ENCODE peak calls at places on chromosomes 4 and X, in seven cellular contexts. L is stimulated activated CD4-positive, alpha-beta T cell treated with anti-CD3 and anti-CD28 coated beads, Interleukin-12 subunit alpha, Interleukin-12 subunit beta, amount 100 ng/mL, for 24 hours; A is ACHN; E is cortex of kidney; O is activated CD8-positive, alpha-beta memory T cell treated with anti-CD3 and anti-CD28 coated beads, Interleukin-2, amount 10 ng/mL, durations not matched to agents 7 days and 5 days; Y is left lobe of liver; Q is posterior cingulate gyrus. B is an unnamed sample.

GRCh38 chr4:79042079-79042674 is 102.9 kb upstream of the PAQR3 start:
- DNase-seq in O (no peak), Q (no peak), A (peak; percentile 38), E (no peak), Y (no peak), L (no peak), B (no peak)

GRCh38 chr4:165364452-165365080 is 14.2 kb upstream of the CPE start:
- DNase-seq in L (no peak), A (no peak), Y (no peak), O (no peak), E (no peak), Q (no peak), B (no peak)

GRCh38 chr4:11769425-11769824 is 340.7 kb upstream of the HS3ST1 start:
- DNase-seq in A (no peak), Q (no peak), O (no peak), L (no peak), E (no peak), Y (no peak), B (no peak)

GRCh38 chrX:104972737-104973136 is 247.8 kb downstream of the TEX13A start:
- DNase-seq in A (no peak), O (no peak), E (no peak), Q (no peak), Y (no peak), L (no peak), B (no peak)

GRCh38 chrX:8484360-8484759 is 19.7 kb downstream of the VCX3B start:
- DNase-seq in Q (no peak), O (no peak), L (no peak), A (no peak), E (no peak), Y (no peak), B (no peak)

GRCh38 chr4:76811604-76812412 is 86.1 kb downstream of the SOWAHB start:
- DNase-seq in A (no peak), Q (no peak), O (no peak), E (no peak), Y (no peak), L (no peak), B (no peak)

GRCh38 chr4:105990933-105991332 is 95.7 kb downstream of the NPNT start:
- DNase-seq in O (no peak), L (no peak), E (no peak), Q (peak; percentile 86), A (peak; percentile 27), Y (peak; percentile 50), B (no peak)

GRCh38 chr4:38803833-38804653 is 548 bp downstream of the TLR1 start:
- DNase-seq in Q (no peak), A (no peak), O (no peak), L (peak; percentile 14), Y (no peak), E (no peak), B (no peak)

GRCh38 chr4:107818301-107818910 is 6.3 kb upstream of the SGMS2 start:
- DNase-seq in Q (no peak), O (no peak), L (no peak), A (no peak), Y (no peak), E (no peak), B (no peak)

GRCh38 chr4:106583567-106583966 is 215.0 kb upstream of the GIMD1 start:
- DNase-seq in O (no peak), E (no peak), Y (no peak), A (peak; percentile 58), L (no peak), Q (no peak), B (no peak)

GRCh38 chr4:48968814-48969213 is 17.3 kb upstream of the CWH43 start:
- DNase-seq in Y (no peak), E (no peak), L (no peak), O (no peak), A (no peak), Q (no peak), B (no peak)

GRCh38 chr4:153045111-153045982 is 109.2 kb downstream of the FHDC1 start:
- DNase-seq in Q (no peak), Y (no peak), E (no peak), O (no peak), L (no peak), A (no peak), B (no peak)

GRCh38 chr4:65623509-65623908 is 46.8 kb downstream of the EPHA5 start:
- DNase-seq in E (no peak), A (peak; percentile 58), L (no peak), Y (no peak), Q (no peak), O (no peak), B (no peak)

GRCh38 chr4:56958111-56958517 is 19.3 kb downstream of the NOA1 start:
- DNase-seq in A (peak; percentile 80), E (no peak), L (no peak), Y (peak; percentile 68), Q (no peak), O (no peak), B (peak; percentile 34)

GRCh38 chrX:153959649-153960048 is 12.0 kb downstream of the HCFC1 start:
- DNase-seq in A (no peak), Q (no peak), O (no peak), E (no peak), Y (no peak), L (no peak), B (no peak)

GRCh38 chr4:113683143-113683542 is 78.4 kb downstream of the CAMK2D start:
- DNase-seq in Q (no peak), Y (no peak), A (no peak), L (peak; percentile 58), E (no peak), O (peak; percentile 93), B (peak; percentile 25)

GRCh38 chrX:38293741-38294140 is 33.6 kb downstream of the RPGR start:
- DNase-seq in O (no peak), L (no peak), E (no peak), Q (no peak), A (no peak), Y (no peak), B (no peak)

GRCh38 chrX:120309873-120310730 is 1.2 kb downstream of the TMEM255A start:
- DNase-seq in L (no peak), O (peak; percentile 44), E (no peak), A (peak; percentile 43), Q (no peak), Y (no peak), B (peak; percentile 24)

GRCh38 chr4:149409186-149410056 is 406.2 kb downstream of the IQCM start:
- DNase-seq in E (no peak), Y (no peak), Q (peak; percentile 72), O (no peak), A (peak; percentile 82), L (no peak), B (peak; percentile 1)

GRCh38 chr4:15104825-15105224 is 102.5 kb downstream of the CPEB2 start:
- DNase-seq in O (no peak), E (no peak), A (no peak), L (no peak), Y (no peak), Q (no peak), B (no peak)

GRCh38 chrX:26409636-26410035 is 193.7 kb downstream of the MAGEB5 start:
- DNase-seq in A (no peak), L (no peak), E (no peak), Q (no peak), Y (no peak), O (no peak), B (no peak)

GRCh38 chrX:10023821-10024220 is 56.7 kb downstream of the CLDN34 start:
- DNase-seq in O (no peak), E (no peak), Y (no peak), L (no peak), A (no peak), Q (no peak), B (no peak)

GRCh38 chr4:85831647-85832046 is 356.7 kb downstream of the ARHGAP24 start:
- DNase-seq in L (no peak), E (no peak), O (no peak), A (no peak), Y (no peak), Q (no peak), B (no peak)

GRCh38 chr4:83093060-83093640 is 21.4 kb downstream of the PLAC8 start:
- DNase-seq in A (no peak), E (no peak), O (no peak), Y (no peak), L (no peak), Q (no peak), B (no peak)

GRCh38 chrX:47664737-47665136 is 5.8 kb upstream of the UXT start:
- DNase-seq in L (no peak), Q (no peak), O (no peak), E (no peak), Y (no peak), A (no peak), B (no peak)

GRCh38 chr4:168877779-168878491 is 132.1 kb downstream of the CBR4 start:
- DNase-seq in L (peak; percentile 14), Y (peak; percentile 61), O (no peak), Q (peak; percentile 84), E (no peak), A (peak; percentile 53), B (no peak)

GRCh38 chr4:5990446-5991160 is 27.6 kb downstream of the C4orf50 start:
- DNase-seq in Y (no peak), E (no peak), O (no peak), L (no peak), A (no peak), Q (peak; percentile 31), B (no peak)

GRCh38 chrX:47482512-47483309 is at the start of gene ZNF41:
- DNase-seq in Q (peak; percentile 95), O (peak; percentile 81), Y (peak; percentile 71), E (no peak), L (peak; percentile 61), A (peak; percentile 79), B (peak; percentile 77)

GRCh38 chrX:42846741-42847140 is 68.8 kb upstream of the PPP1R2C start:
- DNase-seq in Q (no peak), O (no peak), E (no peak), L (no peak), Y (no peak), A (no peak), B (no peak)

GRCh38 chr4:87243426-87244053 is 23.1 kb upstream of the KLHL8 start:
- DNase-seq in O (no peak), E (no peak), Y (no peak), L (no peak), Q (no peak), A (peak; percentile 21), B (no peak)

GRCh38 chr4:5018096-5018495 is 1.2 kb downstream of the CYTL1 start:
- DNase-seq in A (no peak), E (no peak), L (no peak), Q (no peak), O (no peak), Y (no peak), B (no peak)

GRCh38 chr4:38510201-38510600 is 153.8 kb upstream of the KLF3 start:
- DNase-seq in Y (no peak), A (no peak), L (no peak), O (no peak), E (no peak), Q (no peak), B (no peak)

GRCh38 chr4:24924309-24924781 is 11.5 kb upstream of the CCDC149 start:
- DNase-seq in E (no peak), O (no peak), L (no peak), A (peak; percentile 97), Q (no peak), Y (no peak), B (no peak)

GRCh38 chrX:103846395-103846794 is 14.3 kb upstream of the RAB9B start:
- DNase-seq in E (no peak), O (no peak), A (no peak), Y (no peak), L (no peak), Q (no peak), B (no peak)

GRCh38 chrX:70196961-70197805 is 19.9 kb downstream of the DGAT2L6 start:
- DNase-seq in A (peak; percentile 56), L (peak; percentile 53), E (no peak), Q (no peak), O (peak; percentile 70), Y (peak; percentile 45), B (peak; percentile 10)

GRCh38 chr4:72312032-72312650 is 256.9 kb downstream of the ADAMTS3 start:
- DNase-seq in E (no peak), Q (peak; percentile 61), Y (peak; percentile 74), L (no peak), A (peak; percentile 82), O (no peak), B (peak; percentile 65)

GRCh38 chrX:70554081-70554480 is 109.4 kb downstream of the DLG3 start:
- DNase-seq in E (no peak), L (no peak), Y (no peak), A (peak; percentile 35), O (no peak), Q (no peak), B (no peak)

GRCh38 chr4:17310269-17310652 is 201.6 kb downstream of the QDPR start:
- DNase-seq in Q (no peak), A (no peak), O (no peak), E (no peak), L (no peak), Y (no peak), B (no peak)

B was measured in head of caudate nucleus.